ENCODE peak calls at places on chromosomes 12 and 14, in nine cellular contexts. B is Caco-2, M is psoas muscle, D is endothelial cell of umbilical vein, K is ovary, F is right atrium auricular region, T is mammary epithelial cell, W is PC-9, Z is suprapubic skin. H is an unnamed sample.

GRCh38 chr12:45010051-45010450 is 40.8 kb downstream of the DBX2 start:
- DNase-seq in B (no peak), M (no peak), D (peak; percentile 15), K (no peak), F (no peak), T (peak; percentile 3), W (no peak), Z (no peak), H (no peak)

GRCh38 chr12:93322784-93323183 is 54.9 kb upstream of the NUDT4 start:
- DNase-seq in B (no peak), M (no peak), D (peak; percentile 67), K (no peak), F (no peak), T (peak; percentile 67), W (no peak), Z (no peak), H (no peak)

GRCh38 chr12:27446436-27446835 is at the start of gene SMCO2:
- DNase-seq in B (no peak), M (no peak), D (no peak), K (no peak), F (no peak), T (no peak), W (no peak), Z (no peak), H (no peak)

GRCh38 chr12:64088431-64089349 is 133.4 kb downstream of the KICS2 start:
- DNase-seq in B (peak; percentile 29), M (no peak), D (peak; percentile 92), K (peak; percentile 46), F (peak; percentile 88), T (peak; percentile 93), W (peak; percentile 71), Z (peak; percentile 80), H (no peak)

GRCh38 chr12:63103489-63104131 is 47.4 kb downstream of the AVPR1A start:
- DNase-seq in B (peak; percentile 31), M (no peak), D (peak; percentile 36), K (no peak), F (no peak), T (peak; percentile 3), W (no peak), Z (no peak), H (no peak)

GRCh38 chr14:96077983-96078686 is 39.0 kb downstream of the C14orf132 start:
- DNase-seq in B (no peak), M (peak; percentile 11), D (no peak), K (no peak), F (no peak), T (peak; percentile 82), W (no peak), Z (peak; percentile 48), H (no peak)

GRCh38 chr14:94964181-94964580 is 193.1 kb downstream of the DICER1 start:
- DNase-seq in B (no peak), M (no peak), D (no peak), K (no peak), F (no peak), T (no peak), W (no peak), Z (no peak), H (no peak)

GRCh38 chr12:47302111-47302597 is 222.4 kb upstream of the AMIGO2 start:
- DNase-seq in B (peak; percentile 67), M (no peak), D (no peak), K (no peak), F (no peak), T (no peak), W (no peak), Z (no peak), H (no peak)

GRCh38 chr12:48820406-48820805 is 2.1 kb downstream of the CACNB3 start:
- DNase-seq in B (no peak), M (no peak), D (no peak), K (peak; percentile 64), F (no peak), T (no peak), W (no peak), Z (no peak), H (no peak)

GRCh38 chr12:48819986-48820385 is 1.7 kb downstream of the CACNB3 start:
- DNase-seq in B (no peak), M (no peak), D (no peak), K (no peak), F (no peak), T (no peak), W (no peak), Z (no peak), H (no peak)

GRCh38 chr12:48818831-48819590 is 715 bp downstream of the CACNB3 start:
- DNase-seq in B (peak; percentile 62), M (no peak), D (peak; percentile 54), K (peak; percentile 66), F (no peak), T (no peak), W (no peak), Z (no peak), H (no peak)

GRCh38 chr12:48816148-48816854 is 2.0 kb upstream of the CACNB3 start:
- DNase-seq in B (no peak), M (no peak), D (no peak), K (no peak), F (no peak), T (no peak), W (no peak), Z (no peak), H (no peak)

DNA sequence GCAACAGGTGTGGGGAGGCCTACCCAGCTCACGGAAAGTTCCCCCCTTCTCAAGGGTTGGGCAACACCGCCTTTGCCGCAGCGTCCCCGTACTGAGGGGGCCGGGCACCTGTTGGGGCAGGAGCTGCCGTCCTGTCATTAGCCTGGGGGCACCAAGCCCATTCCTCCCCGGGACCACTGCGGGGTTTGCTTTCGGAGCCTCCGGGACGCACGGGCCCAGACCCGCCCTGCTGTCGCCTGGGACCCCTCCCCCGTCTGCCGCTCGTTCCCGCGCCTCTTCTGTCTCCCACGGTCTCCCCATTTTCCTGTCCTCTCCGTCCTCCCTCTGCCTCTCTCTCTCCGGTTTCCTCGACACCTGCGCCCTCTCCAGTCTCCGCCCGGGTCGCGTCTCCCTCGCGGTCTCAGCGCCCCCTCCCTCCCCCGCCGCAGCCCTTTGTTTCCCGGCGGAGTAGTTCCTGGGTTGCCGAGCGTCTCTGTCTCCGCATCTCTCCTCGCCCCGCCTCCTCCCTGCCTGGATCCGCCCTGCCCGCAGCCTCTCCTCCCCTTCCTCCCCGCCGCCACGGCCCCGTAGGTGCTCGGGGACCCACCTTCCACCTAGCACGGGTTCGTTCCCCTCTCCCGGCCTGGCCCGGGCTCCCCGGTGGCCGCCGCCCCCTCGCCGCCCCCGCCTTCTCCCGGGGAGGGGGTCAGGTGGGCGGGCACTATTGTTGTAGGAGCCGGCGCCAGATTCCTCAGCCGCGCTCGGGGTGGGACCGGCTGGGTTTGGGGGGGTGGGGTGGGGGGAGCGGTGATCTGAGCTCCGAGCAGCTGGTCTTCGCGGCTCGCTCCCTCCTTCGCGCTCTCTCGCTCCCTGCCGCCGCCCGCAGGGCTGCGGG is at the start of gene CACNB3:
- DNase-seq in B (peak; percentile 85), M (peak; percentile 81), D (peak; percentile 68), K (peak; percentile 85), F (peak; percentile 71), T (peak; percentile 38), W (peak; percentile 74), Z (peak; percentile 85), H (peak; percentile 66)
- TF ChIP-seq CTCF in B (peak; percentile 15), M (no peak), D (no peak), K (no peak), F (no peak), T (no peak), W (no peak), Z (no peak), H (no peak)

DNA sequence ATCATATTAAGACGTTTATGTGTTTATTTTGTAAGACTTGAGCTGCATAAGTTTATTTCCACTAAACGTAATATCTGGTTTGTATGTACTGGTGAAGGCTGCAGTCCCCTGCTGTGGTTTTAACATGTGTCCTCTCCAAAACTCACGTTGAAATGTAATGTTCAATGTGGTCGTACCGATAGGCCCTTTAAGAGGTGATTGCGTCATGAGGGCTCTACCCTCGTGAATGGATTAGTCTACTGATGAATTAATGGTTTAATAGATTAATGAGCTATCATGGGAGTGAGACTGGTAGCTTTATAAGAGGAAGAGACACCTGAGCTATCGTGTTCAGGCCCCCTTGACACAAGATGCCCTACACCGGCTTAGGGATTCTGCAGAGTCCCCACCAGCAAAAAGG is 14.9 kb downstream of the LRIG3 start:
- DNase-seq in B (no peak), M (no peak), D (no peak), K (no peak), F (no peak), T (no peak), W (no peak), Z (no peak), H (no peak)
- H3K4me3 ChIP-seq in B (no peak overlapping the region), M (no peak overlapping the region), D (no peak overlapping the region), K (no peak overlapping the region), F (no peak overlapping the region), T (no peak overlapping the region), W (no peak overlapping the region), Z (no peak overlapping the region), H (no peak overlapping the region)

GRCh38 chr12:53073881-53074280 is 5.3 kb downstream of the SPRYD3 start:
- DNase-seq in B (no peak), M (peak; percentile 60), D (no peak), K (peak; percentile 21), F (peak; percentile 59), T (no peak), W (no peak), Z (no peak), H (no peak)

GRCh38 chr12:53071591-53072551 is 7.3 kb downstream of the SPRYD3 start:
- DNase-seq in B (no peak), M (peak; percentile 89), D (peak; percentile 35), K (peak; percentile 94), F (peak; percentile 92), T (no peak), W (no peak), Z (no peak), H (no peak)

GRCh38 chr12:53076461-53076860 is 2.7 kb downstream of the SPRYD3 start:
- DNase-seq in B (no peak), M (no peak), D (no peak), K (peak; percentile 10), F (no peak), T (no peak), W (no peak), Z (no peak), H (no peak)

GRCh38 chr12:53074999-53075370 is 4.2 kb downstream of the SPRYD3 start:
- DNase-seq in B (no peak), M (no peak), D (no peak), K (peak; percentile 22), F (no peak), T (no peak), W (no peak), Z (no peak), H (no peak)

GRCh38 chr12:53074290-53074998 is 4.7 kb downstream of the SPRYD3 start:
- DNase-seq in B (no peak), M (no peak), D (no peak), K (peak; percentile 23), F (no peak), T (no peak), W (no peak), Z (no peak), H (no peak)
- H3K4me1 ChIP-seq in B (peaks cover 4% of the 10 kb centered on the region), M (peaks cover 33% of the 10 kb centered on the region), D (peaks cover 21% of the 10 kb centered on the region), K (peaks cover 41% of the 10 kb centered on the region), F (peaks cover 64% of the 10 kb centered on the region), T (peaks cover 28% of the 10 kb centered on the region), W (peaks cover 12% of the 10 kb centered on the region), Z (peaks cover 66% of the 10 kb centered on the region), H (peaks cover 3% of the 10 kb centered on the region)

DNA sequence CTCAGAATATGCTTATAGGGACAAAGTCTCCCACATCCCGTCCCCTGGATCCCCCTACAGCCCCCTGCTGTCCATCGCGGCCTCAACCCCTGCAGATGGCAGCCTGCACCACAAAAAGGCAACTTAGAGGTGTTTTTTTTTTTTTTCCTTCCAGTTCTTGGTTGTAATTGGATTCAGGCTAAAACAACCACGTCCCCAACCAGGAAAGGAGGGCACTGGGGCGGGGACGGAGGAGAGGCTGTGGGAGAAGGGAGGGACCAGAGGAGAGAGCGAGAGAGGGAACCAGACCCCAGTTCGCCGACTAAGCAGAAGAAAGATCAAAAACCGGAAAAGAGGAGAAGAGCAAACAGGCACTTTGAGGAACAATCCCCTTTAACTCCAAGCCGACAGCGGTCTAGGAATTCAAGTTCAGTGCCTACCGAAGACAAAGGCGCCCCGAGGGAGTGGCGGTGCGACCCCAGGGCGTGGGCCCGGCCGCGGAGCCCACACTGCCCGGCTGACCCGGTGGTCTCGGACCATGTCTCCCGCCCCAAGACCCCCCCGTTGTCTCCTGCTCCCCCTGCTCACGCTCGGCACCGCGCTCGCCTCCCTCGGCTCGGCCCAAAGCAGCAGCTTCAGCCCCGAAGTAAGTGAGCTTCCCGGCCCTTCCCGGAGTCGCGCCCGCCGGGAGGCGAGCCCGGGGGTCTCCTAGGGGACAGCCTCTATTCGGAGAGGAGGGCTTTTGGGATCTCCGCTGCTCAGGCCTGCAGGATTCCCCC is at the start of gene MMP14:
- DNase-seq in B (peak; percentile 71), M (peak; percentile 84), D (peak; percentile 92), K (peak; percentile 80), F (peak; percentile 88), T (peak; percentile 86), W (no peak), Z (peak; percentile 90), H (no peak)
- TF ChIP-seq CTCF in B (peak; percentile 75), M (no peak), D (peak; percentile 54), K (no peak), F (peak; percentile 60), T (no peak), W (no peak), Z (no peak), H (peak; percentile 19)